ENCODE peak calls at places on chromosomes 12 and 14, in five cellular contexts. F, R, N, O and I are unnamed samples.

GRCh38 chr14:29028973-29029582 is 262.5 kb downstream of the FOXG1 start:
- DNase-seq in F (peak; percentile 22), R (no peak), N (peak; percentile 29), O (no peak), I (peak; percentile 50)

GRCh38 chr14:51921026-51921425 is 60.6 kb downstream of the GNG2 start:
- DNase-seq in F (no peak), N (no peak), R (no peak), O (no peak), I (no peak)

GRCh38 chr12:21296751-21297406 is 37.8 kb downstream of the SLCO1A2 start:
- DNase-seq in R (peak; percentile 13), F (no peak), N (no peak), O (no peak), I (no peak)

GRCh38 chr14:24881496-24881895 is 168.5 kb downstream of the STXBP6 start:
- DNase-seq in N (no peak), O (no peak), R (no peak), F (no peak), I (no peak)

GRCh38 chr14:37124617-37125016 is 47.8 kb downstream of the SLC25A21 start:
- DNase-seq in R (no peak), F (no peak), N (no peak), O (no peak), I (no peak)

GRCh38 chr12:104288635-104289258 is 14.8 kb upstream of the EID3 start:
- DNase-seq in N (peak; percentile 86), R (peak; percentile 90), F (peak; percentile 81), O (peak; percentile 86), I (peak; percentile 86)

GRCh38 chr12:53200458-53201169 is 6.4 kb downstream of the ITGB7 start:
- DNase-seq in N (no peak), O (no peak), F (no peak), R (no peak), I (no peak)

GRCh38 chr12:125181107-125181506 is 115.9 kb downstream of the AACS start:
- DNase-seq in O (no peak), N (no peak), F (no peak), R (no peak), I (no peak)

GRCh38 chr12:122646568-122647220 is 56.5 kb downstream of the HCAR2 start:
- DNase-seq in O (no peak), F (no peak), R (no peak), N (no peak), I (no peak)

DNA sequence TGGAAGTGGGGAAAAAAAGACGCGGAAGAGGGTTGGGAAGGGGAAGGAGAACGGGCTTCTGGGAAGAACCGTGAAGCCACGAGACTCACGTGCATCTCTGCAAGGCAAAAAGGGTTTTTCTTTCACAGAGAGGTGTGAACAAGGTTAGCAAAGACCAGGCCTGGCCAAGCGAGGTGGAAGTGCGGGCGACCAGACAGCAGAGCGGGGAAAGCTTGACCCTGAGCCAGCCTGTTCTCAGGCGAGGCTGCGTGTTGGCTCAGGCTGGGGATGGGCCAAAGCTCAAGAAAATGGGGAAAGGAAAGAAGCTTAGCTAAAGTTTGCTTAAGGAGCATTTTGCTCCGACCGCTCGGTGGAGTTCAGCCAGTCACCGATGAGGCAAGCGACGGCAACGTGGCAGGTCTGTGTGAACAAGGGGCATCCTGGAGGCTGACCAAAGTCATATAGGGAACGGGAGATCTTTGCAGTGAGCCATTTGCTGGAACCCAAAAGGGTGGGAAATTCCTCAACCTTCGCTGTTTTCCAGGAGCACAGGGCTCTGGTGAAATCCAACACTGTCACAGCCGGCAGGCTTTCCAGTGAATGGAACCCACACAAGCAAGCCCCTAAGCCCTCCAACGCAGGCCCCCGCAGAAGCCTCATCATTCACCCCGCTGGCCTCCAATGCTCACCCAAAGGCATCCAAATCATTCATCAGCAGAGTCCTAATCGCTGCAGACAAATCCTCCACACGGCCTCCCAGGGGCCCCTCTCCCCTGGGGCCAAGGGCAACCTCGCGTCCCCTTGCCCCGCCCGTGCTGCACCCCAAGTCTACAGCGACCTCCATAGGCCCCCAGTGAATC is 793 bp downstream of the ZNF605 start:
- DNase-seq in N (peak; percentile 33), O (peak; percentile 53), F (peak; percentile 30), R (peak; percentile 60), I (no peak)
- H3K9me3 ChIP-seq in N (peaks cover 30% of the 10 kb centered on the region), O (no peaks in the 10 kb centered on the region), F (no peaks in the 10 kb centered on the region), R (peaks cover 2% of the 10 kb centered on the region), I (peaks cover 24% of the 10 kb centered on the region)

DNA sequence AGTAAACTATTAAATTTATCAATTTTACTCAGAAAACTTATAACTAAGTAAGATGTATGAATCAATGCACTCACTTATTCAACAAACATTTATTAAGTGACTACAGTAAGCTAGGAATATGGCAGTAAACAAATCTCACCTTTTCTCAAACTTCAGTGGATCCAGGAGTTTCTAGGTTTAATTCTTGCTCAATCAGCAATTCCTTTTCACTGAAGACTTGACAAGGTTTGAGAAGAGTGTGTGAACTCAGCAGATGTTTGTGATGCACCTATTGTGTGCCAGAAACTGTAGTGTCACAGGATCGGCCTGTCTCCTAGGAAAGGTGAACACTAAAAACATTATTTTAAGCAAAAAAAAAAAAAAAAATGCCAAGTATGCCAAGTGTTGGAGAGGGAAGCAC is 167.8 kb downstream of the ALG10 start:
- DNase-seq in N (no peak), F (no peak), R (no peak), O (no peak), I (no peak)
- H3K9me3 ChIP-seq in N (peaks cover 7% of the 10 kb centered on the region), F (no peaks in the 10 kb centered on the region), R (no peaks in the 10 kb centered on the region), O (no peaks in the 10 kb centered on the region), I (no peaks in the 10 kb centered on the region)

DNA sequence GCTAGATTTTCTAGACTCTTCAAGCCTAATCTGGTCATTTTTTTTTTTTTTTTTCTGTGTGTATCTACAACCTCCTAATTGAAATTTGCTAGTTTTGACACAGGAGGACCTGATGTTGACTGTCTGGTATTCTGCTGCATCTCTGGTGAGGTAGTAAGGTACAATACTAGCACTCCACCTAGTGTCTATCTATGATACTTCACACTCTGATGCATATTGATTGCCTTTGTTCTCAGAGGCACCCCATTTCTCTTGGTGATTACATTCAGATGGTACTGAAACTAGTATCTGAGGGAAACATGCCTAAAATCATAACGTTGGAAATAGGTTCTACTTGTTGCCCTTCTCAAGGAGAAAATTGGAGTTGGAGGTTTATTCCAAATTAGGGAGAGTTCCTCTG is 930.5 kb upstream of the NOVA1 start:
- DNase-seq in R (peak; percentile 50), N (peak; percentile 18), O (no peak), F (no peak), I (no peak)
- H3K9me3 ChIP-seq in R (no peaks in the 10 kb centered on the region), N (no peaks in the 10 kb centered on the region), O (no peaks in the 10 kb centered on the region), F (no peaks in the 10 kb centered on the region), I (no peaks in the 10 kb centered on the region)

GRCh38 chr12:128509170-128509569 is 242.2 kb downstream of the TMEM132C start:
- DNase-seq in N (no peak), F (no peak), R (no peak), O (no peak), I (peak; percentile 23)

GRCh38 chr12:128510527-128510926 is 243.6 kb downstream of the TMEM132C start:
- DNase-seq in F (no peak), R (no peak), O (no peak), N (no peak), I (no peak)

DNA sequence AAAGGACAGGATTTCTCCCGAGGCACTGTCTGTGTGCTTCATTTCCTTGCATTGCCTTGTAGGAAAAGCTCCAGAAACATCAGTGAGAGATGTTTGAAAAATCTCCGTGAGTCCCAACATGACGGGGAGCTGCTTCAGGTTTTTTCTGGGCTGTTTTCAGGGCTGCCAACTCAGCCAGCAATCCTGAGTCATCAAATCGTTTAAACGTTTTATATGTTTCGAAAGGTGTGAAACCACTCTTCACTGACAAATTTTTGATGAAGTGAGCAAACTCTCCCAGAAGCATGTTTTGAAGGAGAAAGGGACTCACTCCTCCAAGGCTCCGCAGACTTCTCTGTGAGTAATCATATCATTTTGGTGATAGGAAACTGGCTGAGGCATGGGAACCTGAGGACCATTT is 240.5 kb downstream of the TMEM132C start:
- DNase-seq in N (no peak), R (no peak), F (no peak), O (no peak), I (no peak)
- H3K9me3 ChIP-seq in N (peaks cover 4% of the 10 kb centered on the region), R (peaks cover 19% of the 10 kb centered on the region), F (no peaks in the 10 kb centered on the region), O (no peaks in the 10 kb centered on the region), I (peaks cover 35% of the 10 kb centered on the region)